ENCODE peak calls at places on chromosomes 6 and 20, in six cellular contexts. K, I, R, N, T and D are unnamed samples. For H3K4me1, the result is how much of the 10 kb centered on the place peaks cover.

GRCh38 chr6:162478191-162478642 is 249.3 kb downstream of the PRKN start:
- ATAC-seq in T (no peak), I (no peak), N (no peak), K (no peak), R (no peak), D (no peak)

GRCh38 chr6:5435449-5435848 is 174.1 kb downstream of the FARS2 start:
- ATAC-seq in K (no peak), R (no peak), T (no peak), N (no peak), I (no peak), D (no peak)

GRCh38 chr20:52242237-52243230 is 51.0 kb upstream of the ZFP64 start:
- ATAC-seq in K (no peak), R (no peak), T (no peak), I (no peak), N (no peak), D (no peak)

GRCh38 chr6:25193865-25194679 is 85.1 kb upstream of the CARMIL1 start:
- ATAC-seq in R (no peak), K (no peak), T (peak), I (no peak), N (no peak), D (peak)

GRCh38 chr6:54366647-54367327 is 58.5 kb downstream of the TINAG start:
- ATAC-seq in R (no peak), T (no peak), I (no peak), K (no peak), N (no peak), D (no peak)

GRCh38 chr6:11731423-11731822 is 47.2 kb downstream of the ADTRP start:
- ATAC-seq in T (no peak), K (no peak), N (peak), R (no peak), I (peak), D (no peak)

GRCh38 chr6:110900028-110900598 is 25.5 kb downstream of the AMD1 start:
- ATAC-seq in T (no peak), R (no peak), N (no peak), I (no peak), K (peak), D (no peak)

GRCh38 chr6:159513074-159513473 is 180.0 kb downstream of the SOD2 start:
- ATAC-seq in N (no peak), R (no peak), I (no peak), T (no peak), K (no peak), D (no peak)

GRCh38 chr20:61982951-61983315 is 82.7 kb downstream of the TAF4 start:
- ATAC-seq in T (no peak), R (no peak), N (no peak), I (no peak), K (no peak), D (no peak)

GRCh38 chr20:54306985-54307710 is 99.3 kb downstream of the PFDN4 start:
- ATAC-seq in T (no peak), N (no peak), R (no peak), K (no peak), I (no peak), D (no peak)

GRCh38 chr6:137117605-137118004 is 55.8 kb downstream of the IL22RA2 start:
- ATAC-seq in T (no peak), R (no peak), K (no peak), I (no peak), N (no peak), D (no peak)

GRCh38 chr20:42277203-42277602 is 659.0 kb upstream of the CHD6 start:
- ATAC-seq in I (no peak), K (no peak), N (no peak), R (no peak), T (no peak), D (no peak)

GRCh38 chr20:50427740-50428462 is 82.3 kb upstream of the PTPN1 start:
- ATAC-seq in R (no peak), K (no peak), T (peak), N (peak), I (peak), D (no peak)

GRCh38 chr6:15534970-15535369 is 127.9 kb downstream of the DTNBP1 start:
- ATAC-seq in K (peak), T (peak), R (no peak), N (peak), I (no peak), D (no peak)

GRCh38 chr20:17708675-17709360 is 9.1 kb downstream of the BANF2 start:
- ATAC-seq in I (no peak), R (no peak), N (no peak), T (no peak), K (no peak), D (no peak)

GRCh38 chr6:111952821-111953535 is 79.7 kb upstream of the FYN start:
- ATAC-seq in I (no peak), R (peak), T (peak), N (no peak), K (no peak), D (peak)

GRCh38 chr6:122800906-122801305 is 11.8 kb downstream of the SMPDL3A start:
- ATAC-seq in K (no peak), N (no peak), R (no peak), I (no peak), T (no peak), D (no peak)

GRCh38 chr6:122799140-122799539 is 10.1 kb downstream of the SMPDL3A start:
- ATAC-seq in T (no peak), I (no peak), K (no peak), N (peak), R (no peak), D (no peak)

GRCh38 chr6:122798099-122798641 is 9.1 kb downstream of the SMPDL3A start:
- ATAC-seq in I (peak), T (peak), N (peak), R (peak), K (no peak), D (no peak)

GRCh38 chr6:122799916-122800701 is 11.1 kb downstream of the SMPDL3A start:
- ATAC-seq in N (no peak), K (no peak), I (no peak), T (no peak), R (no peak), D (no peak)

GRCh38 chr6:122797537-122797936 is 8.5 kb downstream of the SMPDL3A start:
- ATAC-seq in N (no peak), K (no peak), T (no peak), R (no peak), I (no peak), D (no peak)
- H3K4me1 ChIP-seq in N (under half), K (under half), T (under half), R (under half), I (half or more), D (under half)

DNA sequence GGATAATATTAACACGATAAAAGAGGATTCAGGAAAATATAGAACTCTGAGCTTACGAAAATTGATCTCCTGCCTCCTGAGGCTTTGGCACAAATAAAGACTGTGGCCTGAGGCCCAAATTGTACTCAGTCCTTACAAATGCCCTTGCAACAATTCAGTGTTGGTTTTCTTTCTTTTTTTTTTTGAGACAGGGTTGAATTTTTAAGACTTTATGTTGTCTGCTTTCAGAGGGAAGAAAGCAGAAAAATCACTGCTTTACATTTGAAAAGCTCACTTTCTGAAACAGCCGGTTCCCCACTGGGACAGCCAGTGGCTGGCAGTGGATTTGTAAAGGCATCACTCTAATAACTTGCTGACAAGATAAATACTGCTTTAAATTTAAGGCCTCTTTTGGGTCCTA is 290.5 kb downstream of the SLC35F1 start:
- ATAC-seq in K (no peak), N (no peak), I (no peak), T (no peak), R (no peak), D (no peak)
- H3K27ac ChIP-seq in K (no peak), N (no peak), I (no peak), T (no peak), R (no peak), D (no peak)

DNA sequence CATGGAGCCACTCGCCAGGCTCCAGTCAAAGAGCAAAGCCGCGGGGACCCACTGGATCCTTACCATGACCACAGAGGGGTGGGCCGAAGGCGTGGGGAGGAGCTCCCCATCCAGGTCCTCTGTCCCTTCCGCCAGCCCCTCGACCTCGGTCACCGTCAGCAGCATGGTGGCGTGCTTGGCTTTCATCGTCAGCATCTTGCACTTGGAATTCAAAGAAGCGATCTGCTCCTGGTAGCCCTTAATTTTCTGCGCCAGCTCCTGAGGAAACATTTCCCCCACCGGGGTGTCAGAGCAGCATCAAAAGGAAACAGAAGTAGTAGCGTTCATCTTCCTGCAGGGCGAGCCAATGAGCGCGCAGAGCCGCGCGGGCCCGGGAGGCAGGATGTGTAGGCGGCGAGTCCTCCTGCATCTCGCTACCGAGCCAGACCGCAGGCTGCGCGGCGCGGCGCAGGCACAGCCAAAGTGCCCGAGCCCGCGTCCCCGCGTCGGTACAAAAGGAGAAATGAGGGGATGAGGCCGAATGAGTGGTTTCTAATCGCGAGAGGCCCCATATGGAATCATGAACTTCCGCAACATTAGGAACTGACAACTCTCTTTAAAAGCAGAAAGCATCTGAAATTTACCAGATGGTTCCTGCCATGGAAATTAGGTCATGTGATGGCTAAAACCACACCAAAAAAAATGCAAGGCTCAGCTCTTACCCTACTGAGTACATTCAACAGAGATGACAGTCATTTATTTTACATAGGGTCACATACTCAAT is 335.2 kb downstream of the SYNE1 start:
- ATAC-seq in R (peak), N (peak), I (peak), K (peak), T (peak), D (peak)
- TF ChIP-seq POLR2A in R (peak), N (peak), I (peak), K (no peak), T (peak), D (no peak)

GRCh38 chr20:13418263-13419229 is 197.5 kb downstream of the ISM1 start:
- ATAC-seq in K (no peak), I (no peak), T (no peak), N (peak), R (no peak), D (no peak)
- H3K4me1 ChIP-seq in K (under half), I (under half), T (under half), N (under half), R (under half), D (under half)

GRCh38 chr6:108968325-108968724 is 120.1 kb downstream of the ARMC2 start:
- ATAC-seq in T (no peak), R (no peak), I (no peak), K (no peak), N (no peak), D (no peak)
- H3K27ac ChIP-seq in T (no peak), R (no peak), I (no peak), K (no peak), N (no peak), D (no peak)